ENCODE peak calls at places on chromosomes 1 and 21, in nine cellular contexts. R, L, Y, C, P, F, A, I and W are unnamed samples.

GRCh38 chr1:39261712-39262221 is 57.3 kb downstream of the MACF1 start:
- DNase-seq in L (peak; percentile 49), Y (no peak), C (no peak), R (peak; percentile 29), F (no peak), A (no peak), P (no peak), I (no peak), W (no peak)

GRCh38 chr1:16966282-16966681 is 14.1 kb downstream of the MFAP2 start:
- DNase-seq in L (no peak), I (no peak), A (no peak), R (no peak), F (no peak), C (no peak), Y (no peak), P (no peak), W (no peak)

GRCh38 chr21:45323487-45324380 is 36.0 kb upstream of the POFUT2 start:
- DNase-seq in I (no peak), Y (no peak), R (no peak), A (no peak), F (no peak), P (no peak), L (no peak), C (no peak), W (no peak)

GRCh38 chr1:80624682-80625081 is 1176.1 kb upstream of the ADGRL2 start:
- DNase-seq in P (no peak), Y (no peak), R (no peak), L (no peak), I (no peak), A (no peak), F (no peak), C (no peak), W (no peak)

GRCh38 chr21:45269861-45270260 is 17.8 kb downstream of the POFUT2 start:
- DNase-seq in P (no peak), R (no peak), I (no peak), A (no peak), Y (no peak), F (peak; percentile 6), L (no peak), C (peak; percentile 71), W (no peak)

GRCh38 chr1:113536182-113536780 is 146.0 kb downstream of the MAGI3 start:
- DNase-seq in A (no peak), I (no peak), L (no peak), P (no peak), Y (no peak), R (peak; percentile 52), F (no peak), C (no peak), W (no peak)

GRCh38 chr1:121443131-121443530 is 258.4 kb downstream of the SRGAP2C start:
- DNase-seq in Y (no peak), I (no peak), R (peak; percentile 74), F (no peak), P (no peak), L (no peak), A (no peak), C (no peak), W (no peak)

GRCh38 chr1:7111855-7112254 is 326.6 kb downstream of the CAMTA1 start:
- DNase-seq in F (no peak), I (no peak), A (no peak), R (no peak), L (no peak), P (no peak), C (no peak), Y (no peak), W (no peak)

GRCh38 chr1:183753464-183753891 is 51.4 kb upstream of the RGL1 start:
- DNase-seq in Y (no peak), R (no peak), C (no peak), L (no peak), P (no peak), I (no peak), F (no peak), A (no peak), W (no peak)

GRCh38 chr1:30936541-30937171 is 28.1 kb upstream of the SDC3 start:
- DNase-seq in A (no peak), Y (no peak), I (no peak), F (no peak), R (peak; percentile 41), C (no peak), L (no peak), P (no peak), W (no peak)

GRCh38 chr1:246588322-246588721 is 22.1 kb downstream of the CNST start:
- DNase-seq in R (peak; percentile 79), A (no peak), F (no peak), P (no peak), Y (no peak), C (no peak), L (no peak), I (no peak), W (no peak)

GRCh38 chr1:64936958-64937357 is 29.4 kb downstream of the JAK1 start:
- DNase-seq in Y (no peak), A (no peak), F (no peak), L (no peak), I (no peak), P (no peak), R (peak; percentile 16), C (no peak), W (no peak)

GRCh38 chr1:94543003-94543402 is 1.4 kb upstream of the F3 start:
- DNase-seq in I (no peak), F (no peak), R (peak; percentile 64), L (no peak), Y (no peak), A (no peak), P (no peak), C (no peak), W (no peak)

GRCh38 chr1:117447661-117448060 is 80.4 kb downstream of the MAN1A2 start:
- DNase-seq in L (no peak), P (no peak), R (peak; percentile 21), F (no peak), I (no peak), Y (no peak), C (no peak), A (no peak), W (no peak)

GRCh38 chr1:238465449-238465848 is 574.7 kb upstream of the ZP4 start:
- DNase-seq in P (no peak), R (peak; percentile 47), L (no peak), Y (no peak), C (no peak), I (no peak), F (no peak), A (no peak), W (no peak)

GRCh38 chr21:44866780-44867179 is 6.7 kb downstream of the PTTG1IP start:
- DNase-seq in F (no peak), P (no peak), Y (no peak), L (no peak), R (peak; percentile 43), C (no peak), A (no peak), I (no peak), W (no peak)

GRCh38 chr1:223704921-223705878 is 7.1 kb upstream of the CAPN2 start:
- DNase-seq in C (no peak), R (peak; percentile 42), A (no peak), Y (no peak), F (no peak), I (no peak), L (no peak), P (no peak), W (no peak)

GRCh38 chr1:211330282-211330936 is 3.8 kb downstream of the TRAF5 start:
- DNase-seq in Y (no peak), I (no peak), R (no peak), P (no peak), L (no peak), A (no peak), C (no peak), F (no peak), W (no peak)

GRCh38 chr1:66711420-66711819 is 40.8 kb upstream of the DYNLT5 start:
- DNase-seq in Y (no peak), P (no peak), I (no peak), L (no peak), R (peak; percentile 16), A (no peak), F (no peak), C (no peak), W (no peak)

GRCh38 chr1:230441630-230442029 is 15.5 kb upstream of the PGBD5 start:
- DNase-seq in C (no peak), I (no peak), Y (no peak), F (no peak), P (no peak), R (no peak), A (no peak), L (no peak), W (no peak)

GRCh38 chr1:212062832-212063438 is 27.4 kb downstream of the DTL start:
- DNase-seq in C (no peak), I (peak; percentile 24), Y (no peak), P (no peak), F (no peak), R (peak; percentile 43), A (no peak), L (peak; percentile 13), W (peak; percentile 4)

GRCh38 chr1:193216920-193217319 is 30.5 kb upstream of the B3GALT2 start:
- DNase-seq in P (peak; percentile 47), L (no peak), I (no peak), R (no peak), A (no peak), C (no peak), Y (no peak), F (no peak), W (no peak)

GRCh38 chr1:36093919-36094318 is 5.2 kb downstream of the ADPRS start:
- DNase-seq in Y (no peak), F (no peak), L (no peak), P (no peak), I (no peak), R (no peak), A (no peak), C (no peak), W (no peak)

GRCh38 chr1:204108312-204109141 is 35.6 kb downstream of the SOX13 start:
- DNase-seq in I (peak; percentile 90), P (peak; percentile 94), L (no peak), Y (no peak), R (no peak), C (no peak), F (no peak), A (no peak), W (no peak)

GRCh38 chr1:167627865-167628641 is 2.0 kb upstream of the RCSD1 start:
- DNase-seq in C (no peak), I (no peak), Y (peak; percentile 64), R (no peak), F (peak; percentile 11), L (no peak), A (peak; percentile 81), P (no peak), W (peak; percentile 80)

GRCh38 chr21:21921410-21922232 is 923.4 kb downstream of the NCAM2 start:
- DNase-seq in Y (no peak), R (peak; percentile 27), L (no peak), A (no peak), C (no peak), I (peak; percentile 3), F (no peak), P (peak; percentile 48), W (no peak)

GRCh38 chr1:109879881-109880525 is 30.6 kb upstream of the CSF1 start:
- DNase-seq in A (no peak), C (no peak), L (no peak), I (no peak), R (no peak), Y (no peak), P (no peak), F (no peak), W (no peak)

GRCh38 chr1:15929258-15929935 is 46.5 kb downstream of the ZBTB17 start:
- DNase-seq in P (no peak), Y (no peak), R (no peak), L (no peak), I (no peak), A (no peak), F (no peak), C (no peak), W (no peak)

GRCh38 chr1:25042876-25043580 is 113.0 kb upstream of the RUNX3 start:
- DNase-seq in C (no peak), F (no peak), I (no peak), A (no peak), R (no peak), L (no peak), Y (no peak), P (no peak), W (no peak)

GRCh38 chr1:218991089-218991488 is 182.6 kb upstream of the LYPLAL1 start:
- DNase-seq in F (no peak), Y (no peak), C (no peak), L (no peak), A (no peak), I (no peak), P (no peak), R (no peak), W (no peak)

GRCh38 chr1:177969825-177970371 is at the start of gene SEC16B:
- DNase-seq in L (no peak), P (no peak), A (no peak), F (no peak), I (no peak), C (no peak), R (no peak), Y (no peak), W (no peak)